ENCODE peak calls at places on chromosomes 16 and 17, in six cellular contexts. Y is OCI-LY7, M is nephron progenitor cell, G is GM06990, A is lower lobe of right lung, X is fibroblast of pulmonary artery. B is an unnamed sample.

GRCh38 chr16:54867302-54867832 is 63.3 kb upstream of the IRX5 start:
- DNase-seq in Y (no peak), M (no peak), G (no peak), A (no peak), X (no peak), B (no peak)

GRCh38 chr17:59727817-59728533 is 20.5 kb downstream of the VMP1 start:
- DNase-seq in Y (no peak), M (no peak), G (no peak), A (no peak), X (no peak), B (no peak)

GRCh38 chr17:81210868-81211267 is 11.9 kb downstream of the CEP131 start:
- DNase-seq in Y (no peak), M (no peak), G (no peak), A (no peak), X (no peak), B (no peak)

GRCh38 chr17:30318190-30318589 is 15.7 kb downstream of the TMIGD1 start:
- DNase-seq in Y (no peak), M (no peak), G (no peak), A (no peak), X (no peak), B (no peak)

GRCh38 chr17:73227944-73228343 is 33.7 kb downstream of the CPSF4L start:
- DNase-seq in Y (no peak), M (no peak), G (no peak), A (no peak), X (no peak), B (no peak)

GRCh38 chr17:44248220-44248529 is 19.8 kb downstream of the SLC4A1 start:
- DNase-seq in Y (no peak), M (no peak), G (no peak), A (no peak), X (no peak), B (no peak)

GRCh38 chr17:60305141-60305540 is 86.8 kb downstream of the USP32 start:
- DNase-seq in Y (peak; percentile 53), M (no peak), G (peak; percentile 44), A (no peak), X (no peak), B (no peak)

GRCh38 chr16:12082207-12082606 is 105.7 kb downstream of the SNX29 start:
- DNase-seq in Y (no peak), M (no peak), G (no peak), A (peak; percentile 24), X (no peak), B (no peak)

GRCh38 chr16:81493755-81494433 is 49.3 kb downstream of the CMIP start:
- DNase-seq in Y (no peak), M (no peak), G (no peak), A (no peak), X (peak; percentile 50), B (no peak)

GRCh38 chr17:17051380-17051779 is 9.1 kb downstream of the MPRIP start:
- DNase-seq in Y (no peak), M (no peak), G (no peak), A (no peak), X (no peak), B (no peak)

GRCh38 chr16:74829637-74830036 is 55.0 kb upstream of the FA2H start:
- DNase-seq in Y (no peak), M (no peak), G (no peak), A (no peak), X (no peak), B (no peak)

GRCh38 chr17:13099906-13100305 is 82.1 kb upstream of the ELAC2 start:
- DNase-seq in Y (no peak), M (no peak), G (no peak), A (no peak), X (no peak), B (no peak)

GRCh38 chr16:3183445-3184139 is 4.4 kb upstream of the OR1F1 start:
- DNase-seq in Y (no peak), M (peak; percentile 23), G (peak; percentile 44), A (no peak), X (no peak), B (peak; percentile 27)

GRCh38 chr17:56699186-56699895 is 105.8 kb downstream of the NOG start:
- DNase-seq in Y (no peak), M (peak; percentile 55), G (no peak), A (peak; percentile 58), X (peak; percentile 80), B (no peak)

GRCh38 chr16:58280846-58281301 is 14.0 kb downstream of the PRSS54 start:
- DNase-seq in Y (no peak), M (no peak), G (no peak), A (no peak), X (no peak), B (no peak)

GRCh38 chr17:57862990-57863667 is 13.3 kb upstream of the MRPS23 start:
- DNase-seq in Y (no peak), M (no peak), G (no peak), A (no peak), X (no peak), B (no peak)

GRCh38 chr17:16425698-16426659 is 10.6 kb downstream of the TRPV2 start:
- DNase-seq in Y (no peak), M (no peak), G (no peak), A (no peak), X (no peak), B (no peak)

GRCh38 chr16:5875416-5875815 is 777.8 kb upstream of the EEF2KMT start:
- DNase-seq in Y (no peak), M (no peak), G (no peak), A (no peak), X (no peak), B (no peak)

GRCh38 chr17:3639981-3640596 is 3.5 kb downstream of the CTNS start:
- DNase-seq in Y (peak; percentile 51), M (no peak), G (no peak), A (no peak), X (peak; percentile 72), B (no peak)

GRCh38 chr17:50269477-50270429 is 4.5 kb upstream of the TMEM92 start:
- DNase-seq in Y (peak; percentile 66), M (peak; percentile 70), G (no peak), A (peak; percentile 80), X (peak; percentile 87), B (peak; percentile 81)

GRCh38 chr17:78678711-78679110 is 101.5 kb upstream of the DNAH17 start:
- DNase-seq in Y (no peak), M (no peak), G (no peak), A (no peak), X (no peak), B (no peak)

GRCh38 chr16:89586853-89587252 is 11.3 kb downstream of the CPNE7 start:
- DNase-seq in Y (no peak), M (no peak), G (no peak), A (no peak), X (peak; percentile 64), B (no peak)

GRCh38 chr17:80175411-80175810 is 5.6 kb downstream of the CARD14 start:
- DNase-seq in Y (no peak), M (no peak), G (no peak), A (no peak), X (peak; percentile 13), B (no peak)

GRCh38 chr17:48642059-48642842 is 16.1 kb upstream of the HOXB9 start:
- DNase-seq in Y (no peak), M (peak; percentile 77), G (no peak), A (no peak), X (no peak), B (peak; percentile 35)

GRCh38 chr17:77312786-77313599 is 172.2 kb downstream of the SEC14L1 start:
- DNase-seq in Y (no peak), M (no peak), G (no peak), A (peak; percentile 36), X (peak; percentile 83), B (no peak)

GRCh38 chr16:8346291-8346690 is 244.0 kb downstream of the TMEM114 start:
- DNase-seq in Y (no peak), M (peak; percentile 71), G (no peak), A (no peak), X (peak; percentile 0), B (no peak)

GRCh38 chr16:85898521-85899442 is at the start of gene IRF8:
- DNase-seq in Y (peak; percentile 92), M (peak; percentile 80), G (peak; percentile 95), A (peak; percentile 88), X (peak; percentile 57), B (peak; percentile 94)

GRCh38 chr17:53150101-53150698 is 672.5 kb upstream of the KIF2B start:
- DNase-seq in Y (peak; percentile 1), M (no peak), G (no peak), A (no peak), X (peak; percentile 3), B (no peak)

GRCh38 chr16:50257876-50258275 is 8.5 kb upstream of the ADCY7 start:
- DNase-seq in Y (no peak), M (no peak), G (no peak), A (no peak), X (no peak), B (no peak)

DNA sequence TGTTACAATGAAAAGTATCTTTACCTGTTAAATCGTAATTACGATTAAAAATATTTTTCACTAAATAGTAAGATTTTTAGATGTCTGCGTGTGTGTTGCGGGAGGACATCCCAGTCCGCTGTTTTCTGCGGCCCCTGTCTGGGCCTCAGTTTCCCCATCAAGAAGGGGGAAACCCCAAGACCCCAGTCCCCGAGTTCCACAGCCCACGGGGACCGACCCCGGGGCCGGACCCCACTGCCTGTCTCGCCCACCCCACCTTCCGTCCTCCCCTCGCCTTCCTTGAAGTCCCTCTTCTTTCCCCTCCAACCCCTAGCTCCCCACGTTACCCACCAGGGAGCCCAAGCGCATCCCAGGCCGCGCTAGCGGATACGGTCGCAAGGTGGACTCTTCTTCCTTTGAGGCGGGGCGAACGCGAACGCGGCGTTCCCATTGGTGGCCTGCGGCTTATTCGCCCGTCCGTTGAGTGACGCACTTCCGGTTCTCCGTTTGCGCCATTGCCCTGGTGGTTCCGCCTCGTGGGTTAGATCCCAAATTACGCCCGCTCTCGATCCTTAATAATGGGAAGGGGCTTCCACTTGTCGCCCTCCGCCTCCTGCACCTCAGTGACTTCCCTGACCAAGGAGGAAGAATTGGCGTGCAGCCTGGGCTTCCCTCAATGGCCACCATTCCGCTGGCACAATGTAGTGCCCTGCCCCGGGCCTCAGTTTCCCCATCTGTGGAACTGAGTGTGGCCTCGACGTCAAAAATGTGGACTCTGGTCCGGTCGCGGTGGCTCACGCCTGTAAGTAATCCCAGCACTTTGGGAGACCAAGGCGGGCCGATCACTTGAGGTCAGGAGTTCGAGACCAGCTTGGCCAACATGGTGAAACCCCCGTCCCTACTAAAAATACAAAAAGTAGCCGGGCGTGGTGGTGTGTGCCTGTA is at the start of gene NSMCE1:
- DNase-seq in Y (peak; percentile 98), M (peak; percentile 81), G (peak; percentile 96), A (peak; percentile 98), X (peak; percentile 97), B (peak; percentile 91)
- TF ChIP-seq CTCF in Y (no peak), M (no peak), G (peak; percentile 13), A (peak; percentile 30), X (peak; percentile 16), B (no peak)

GRCh38 chr16:51302042-51302441 is 151.0 kb upstream of the SALL1 start:
- DNase-seq in Y (no peak), M (no peak), G (no peak), A (no peak), X (no peak), B (no peak)

GRCh38 chr16:51298800-51299199 is 147.7 kb upstream of the SALL1 start:
- DNase-seq in Y (no peak), M (no peak), G (no peak), A (no peak), X (no peak), B (no peak)
- TF ChIP-seq CTCF in Y (no peak), M (no peak), G (no peak), A (no peak), X (no peak), B (no peak)

GRCh38 chr17:18323007-18323406 is 7.9 kb downstream of the SMCR8 start:
- DNase-seq in Y (peak; percentile 25), M (no peak), G (no peak), A (no peak), X (no peak), B (no peak)
- TF ChIP-seq CTCF in Y (peak; percentile 62), M (no peak), G (peak; percentile 20), A (no peak), X (no peak), B (no peak)

GRCh38 chr16:83911290-83911689 is 12.4 kb downstream of the MLYCD start:
- DNase-seq in Y (no peak), M (no peak), G (no peak), A (no peak), X (no peak), B (no peak)
- TF ChIP-seq CTCF in Y (no peak), M (no peak), G (no peak), A (no peak), X (no peak), B (no peak)

B was measured in GM20000.